ENCODE peak calls at places on chromosome 1, in eight cellular contexts. A is occipital lobe; J is heart left ventricle; C is NCI-H446 treated with DMSO at 0.1 percent for 48 hours; L is activated CD4-positive, alpha-beta T cell treated with anti-CD3 and anti-CD28 coated beads, Interleukin-2, amount 10 ng/mL, durations not matched to agents 7 days and 5 days; U is GM23338; K is fibroblast of pulmonary artery; W is HT1080. N is an unnamed sample.
A peak's percentile ranks its signal among the peaks of the same experiment; 100 is the strongest.

GRCh38 chr1:74913978-74914377 is 181.0 kb downstream of the TYW3 start:
- DNase-seq in K (no peak), A (no peak), L (no peak), W (no peak), U (no peak), J (no peak), C (no peak), N (no peak)

GRCh38 chr1:153587314-153587713 is 21.7 kb upstream of the S100A2 start:
- DNase-seq in K (no peak), A (no peak), U (no peak), C (no peak), J (no peak), W (no peak), L (no peak), N (peak; percentile 43)

GRCh38 chr1:59487335-59488031 is 190.6 kb downstream of the FGGY start:
- DNase-seq in L (no peak), J (no peak), C (no peak), K (peak; percentile 26), W (peak; percentile 31), U (no peak), A (no peak), N (peak; percentile 11)

GRCh38 chr1:91374086-91374485 is 30.6 kb downstream of the HFM1 start:
- DNase-seq in C (no peak), W (no peak), J (no peak), U (no peak), L (no peak), K (no peak), A (no peak), N (no peak)

GRCh38 chr1:48062353-48062752 is 65.2 kb upstream of the TRABD2B start:
- DNase-seq in L (no peak), A (no peak), W (no peak), C (no peak), U (no peak), J (no peak), K (no peak), N (no peak)

GRCh38 chr1:160942926-160943325 is 11.7 kb downstream of the ITLN2 start:
- DNase-seq in K (peak; percentile 35), A (no peak), U (peak; percentile 55), W (peak; percentile 34), C (no peak), J (no peak), L (no peak), N (peak; percentile 41)

GRCh38 chr1:245420926-245421325 is 266.1 kb downstream of the KIF26B start:
- DNase-seq in L (no peak), K (no peak), W (no peak), U (no peak), J (no peak), A (no peak), C (no peak), N (no peak)

GRCh38 chr1:66951513-66951912 is 26.7 kb downstream of the MIER1 start:
- DNase-seq in A (no peak), J (no peak), L (no peak), K (peak; percentile 78), U (no peak), W (peak; percentile 62), C (no peak), N (no peak)

GRCh38 chr1:85264150-85264549 is 4.7 kb upstream of the C1orf52 start:
- DNase-seq in A (no peak), L (no peak), U (no peak), K (no peak), W (peak; percentile 20), J (no peak), C (no peak), N (no peak)

GRCh38 chr1:36484099-36484498 is 1.4 kb upstream of the CSF3R start:
- DNase-seq in L (no peak), U (no peak), J (no peak), K (no peak), C (no peak), A (no peak), W (no peak), N (no peak)

GRCh38 chr1:77605246-77606026 is 77.0 kb downstream of the ZZZ3 start:
- DNase-seq in L (no peak), A (peak; percentile 3), U (no peak), K (peak; percentile 65), C (no peak), W (peak; percentile 43), J (peak; percentile 68), N (peak; percentile 6)

GRCh38 chr1:97412737-97413136 is 508.1 kb downstream of the DPYD start:
- DNase-seq in A (no peak), W (peak; percentile 24), L (no peak), K (no peak), U (no peak), J (no peak), C (no peak), N (no peak)

GRCh38 chr1:150256549-150257341 is 829 bp upstream of the CA14 start:
- DNase-seq in J (no peak), W (no peak), C (no peak), K (no peak), A (peak; percentile 53), L (no peak), U (peak; percentile 66), N (peak; percentile 77)

GRCh38 chr1:24717867-24718650 is 27.2 kb upstream of the CLIC4 start:
- DNase-seq in U (no peak), K (no peak), J (no peak), A (peak; percentile 77), W (no peak), L (no peak), C (no peak), N (no peak)

GRCh38 chr1:20318971-20319370 is 28.3 kb downstream of the VWA5B1 start:
- DNase-seq in A (no peak), U (no peak), K (no peak), L (no peak), J (no peak), C (no peak), W (no peak), N (peak; percentile 35)

GRCh38 chr1:181038399-181038873 is 4.7 kb downstream of the MR1 start:
- DNase-seq in C (peak; percentile 19), U (peak; percentile 91), L (peak; percentile 72), W (peak; percentile 69), J (peak; percentile 54), K (peak; percentile 72), A (no peak), N (peak; percentile 91)

GRCh38 chr1:34763142-34763781 is 3.7 kb downstream of the GJB4 start:
- DNase-seq in C (no peak), K (peak; percentile 6), J (no peak), A (no peak), L (no peak), W (peak; percentile 82), U (peak; percentile 64), N (peak; percentile 49)

GRCh38 chr1:240350910-240351331 is 259.2 kb downstream of the FMN2 start:
- DNase-seq in U (no peak), J (no peak), W (peak; percentile 56), A (no peak), C (no peak), K (peak; percentile 36), L (no peak), N (no peak)

GRCh38 chr1:198496216-198497143 is 44.0 kb downstream of the ATP6V1G3 start:
- DNase-seq in A (no peak), W (peak; percentile 82), K (peak; percentile 47), C (no peak), L (no peak), U (no peak), J (no peak), N (no peak)

GRCh38 chr1:53341961-53342707 is 14.3 kb upstream of the LRP8 start:
- DNase-seq in W (no peak), K (no peak), C (no peak), A (no peak), U (no peak), J (no peak), L (no peak), N (no peak)

GRCh38 chr1:24970926-24971530 is 41.0 kb upstream of the RUNX3 start:
- DNase-seq in U (no peak), A (no peak), L (no peak), K (no peak), C (no peak), W (peak; percentile 56), J (no peak), N (no peak)

GRCh38 chr1:2044510-2045319 is 5.5 kb upstream of the PRKCZ start:
- DNase-seq in W (peak; percentile 34), C (no peak), U (peak; percentile 70), K (peak; percentile 39), J (peak; percentile 71), L (peak; percentile 71), A (peak; percentile 70), N (peak; percentile 82)

GRCh38 chr1:220119043-220119512 is 25.1 kb downstream of the IARS2 start:
- DNase-seq in A (no peak), C (no peak), J (no peak), U (no peak), W (no peak), L (no peak), K (peak; percentile 10), N (no peak)

GRCh38 chr1:156797212-156797871 is 19.3 kb downstream of the SH2D2A start:
- DNase-seq in J (no peak), L (peak; percentile 77), U (peak; percentile 86), A (no peak), K (peak; percentile 60), W (peak; percentile 55), C (peak; percentile 13), N (peak; percentile 64)

GRCh38 chr1:218377143-218377660 is 32.1 kb downstream of the TGFB2 start:
- DNase-seq in J (no peak), W (peak; percentile 98), L (peak; percentile 53), A (no peak), K (peak; percentile 95), U (no peak), C (no peak), N (no peak)

GRCh38 chr1:23424171-23424959 is at the start of gene TCEA3:
- DNase-seq in A (no peak), W (no peak), K (no peak), U (peak; percentile 52), J (peak; percentile 63), C (no peak), L (peak; percentile 19), N (no peak)